ENCODE peak calls at places on chromosome 16, in seven cellular contexts. Z is PC-9; A is SIG-M5; F is stimulated activated CD8-positive, alpha-beta memory T cell treated with anti-CD3 and anti-CD28 coated beads, Interleukin-4, amount 100 ng/mL, for 1 hour; W is stimulated activated naive CD8-positive, alpha-beta T cell treated with anti-CD3 and anti-CD28 coated beads, Interleukin-15, Interleukin-2, amounts not matched to agents 100 U/mL and 50 U/mL, for 24 hours; Q is fibroblast of the aortic adventitia; N is amniotic epithelial cell. G is an unnamed sample.
A peak's percentile ranks its signal among the peaks of the same experiment; 100 is the strongest.

GRCh38 chr16:78005881-78006280 is 16.5 kb upstream of the CLEC3A start:
- DNase-seq in A (no peak), N (no peak), F (no peak), Q (no peak), Z (no peak), W (peak; percentile 9), G (no peak)

GRCh38 chr16:75267631-75268264 is 16.3 kb upstream of the BCAR1 start:
- DNase-seq in Q (peak; percentile 28), A (no peak), F (no peak), W (no peak), Z (peak; percentile 81), N (peak; percentile 71), G (no peak)

GRCh38 chr16:83953796-83954576 is 946 bp downstream of the OSGIN1 start:
- DNase-seq in N (no peak), A (no peak), Z (peak; percentile 27), Q (peak; percentile 42), W (no peak), F (no peak), G (no peak)

GRCh38 chr16:5143761-5144620 is 46.4 kb upstream of the EEF2KMT start:
- DNase-seq in F (no peak), Q (no peak), Z (no peak), N (no peak), A (no peak), W (no peak), G (no peak)

GRCh38 chr16:20404637-20405036 is at the start of gene PDILT:
- DNase-seq in Z (no peak), F (no peak), N (no peak), W (no peak), A (no peak), Q (no peak), G (no peak)

GRCh38 chr16:66228791-66229190 is 137.7 kb upstream of the CDH5 start:
- DNase-seq in W (no peak), A (no peak), Q (peak; percentile 57), N (peak; percentile 52), Z (no peak), F (no peak), G (no peak)

GRCh38 chr16:23960081-23960499 is 124.3 kb downstream of the PRKCB start:
- DNase-seq in Q (no peak), F (no peak), N (no peak), Z (no peak), W (no peak), A (no peak), G (no peak)

GRCh38 chr16:52568495-52568894 is 21.6 kb upstream of the TOX3 start:
- DNase-seq in F (no peak), W (no peak), Q (no peak), N (no peak), Z (no peak), A (no peak), G (no peak)

GRCh38 chr16:83068686-83069085 is 441.9 kb downstream of the CDH13 start:
- DNase-seq in F (no peak), A (no peak), Q (peak; percentile 67), N (peak; percentile 7), Z (no peak), W (no peak), G (no peak)

GRCh38 chr16:69399361-69399760 is 13.6 kb upstream of the TERF2 start:
- DNase-seq in A (no peak), W (no peak), Z (no peak), F (no peak), N (peak; percentile 46), Q (peak; percentile 41), G (no peak)

GRCh38 chr16:24734382-24734781 is 4.9 kb downstream of the TNRC6A start:
- DNase-seq in W (no peak), Q (peak; percentile 80), Z (no peak), N (peak; percentile 75), A (no peak), F (no peak), G (no peak)

GRCh38 chr16:88646345-88647034 is 4.4 kb downstream of the CYBA start:
- DNase-seq in A (no peak), W (no peak), Q (no peak), Z (no peak), F (no peak), N (no peak), G (no peak)

GRCh38 chr16:22694887-22695382 is 119.0 kb upstream of the HS3ST2 start:
- DNase-seq in N (peak; percentile 23), Z (no peak), W (no peak), F (no peak), A (no peak), Q (peak; percentile 80), G (no peak)

GRCh38 chr16:84312783-84313382 is 18.2 kb downstream of the WFDC1 start:
- DNase-seq in Z (peak; percentile 62), W (no peak), F (no peak), Q (no peak), A (no peak), N (no peak), G (no peak)

G was measured in left lobe of liver.